ENCODE peak calls at places on chromosomes 13 and 19, in six cellular contexts. I, K, Y, Z, Q and F are unnamed samples.

GRCh38 chr19:6161271-6161850 is 25.9 kb downstream of the ACSBG2 start:
- DNase-seq in I (no peak), Q (no peak), Y (peak; percentile 9), K (no peak), Z (no peak), F (no peak)

GRCh38 chr13:32316030-32316344 is 679 bp downstream of the BRCA2 start:
- DNase-seq in I (no peak), Z (no peak), Q (no peak), Y (no peak), K (no peak), F (no peak)

GRCh38 chr13:109900723-109901122 is 114.3 kb upstream of the IRS2 start:
- DNase-seq in I (no peak), Y (no peak), Z (no peak), Q (no peak), K (no peak), F (no peak)

GRCh38 chr13:88937381-88937780 is 1266.2 kb downstream of the SLITRK5 start:
- DNase-seq in Z (no peak), Y (no peak), Q (no peak), K (no peak), I (no peak), F (no peak)

GRCh38 chr13:98877466-98877865 is 100.4 kb downstream of the DOCK9 start:
- DNase-seq in Y (no peak), I (no peak), Z (no peak), K (no peak), Q (no peak), F (no peak)

GRCh38 chr13:23707674-23708073 is 137.5 kb downstream of the TNFRSF19 start:
- DNase-seq in I (no peak), K (no peak), Z (no peak), Q (peak; percentile 30), Y (no peak), F (no peak)

GRCh38 chr19:52492201-52492960 is 35.1 kb upstream of the ZNF808 start:
- DNase-seq in Q (no peak), I (peak; percentile 2), Z (no peak), Y (no peak), K (peak; percentile 83), F (no peak)

GRCh38 chr13:33933810-33934209 is 115.9 kb downstream of the RFC3 start:
- DNase-seq in Q (no peak), K (no peak), I (no peak), Z (no peak), Y (no peak), F (no peak)

GRCh38 chr13:36062249-36062648 is 68.9 kb downstream of the DCLK1 start:
- DNase-seq in Q (no peak), Z (no peak), K (no peak), I (no peak), Y (no peak), F (no peak)

GRCh38 chr19:46617566-46618079 is 7.3 kb downstream of the PTGIR start:
- DNase-seq in Y (no peak), Q (no peak), K (no peak), I (no peak), Z (no peak), F (no peak)

GRCh38 chr19:56838930-56839664 is 1.4 kb downstream of the PEG3 start:
- DNase-seq in I (no peak), Q (no peak), K (no peak), Y (peak; percentile 32), Z (peak; percentile 94), F (no peak)

GRCh38 chr19:33868821-33869412 is 72.2 kb downstream of the KCTD15 start:
- DNase-seq in Z (no peak), I (no peak), K (peak; percentile 72), Q (no peak), Y (peak; percentile 50), F (no peak)

GRCh38 chr19:11813801-11814706 is at the start of gene ZNF440:
- DNase-seq in Q (no peak), I (peak; percentile 78), Y (peak; percentile 92), Z (peak; percentile 88), K (peak; percentile 96), F (peak; percentile 66)

GRCh38 chr13:27064252-27064995 is 107.2 kb downstream of the USP12 start:
- DNase-seq in Q (no peak), Y (no peak), I (no peak), K (no peak), Z (no peak), F (no peak)

GRCh38 chr13:35797946-35798345 is 321.5 kb upstream of the MAB21L1 start:
- DNase-seq in K (no peak), I (no peak), Z (no peak), Q (no peak), Y (no peak), F (no peak)

GRCh38 chr19:49927526-49928264 is 1.3 kb upstream of the ATF5 start:
- DNase-seq in K (no peak), Q (no peak), Y (no peak), I (no peak), Z (no peak), F (no peak)

GRCh38 chr19:14081797-14082674 is 3.5 kb downstream of the C19orf67 start:
- DNase-seq in K (no peak), Q (no peak), Y (peak; percentile 90), Z (no peak), I (no peak), F (peak; percentile 21)

GRCh38 chr19:46015080-46015960 is 7.5 kb downstream of the PGLYRP1 start:
- DNase-seq in Q (peak; percentile 83), Y (peak; percentile 58), I (peak; percentile 75), Z (no peak), K (no peak), F (peak; percentile 63)

GRCh38 chr13:40189885-40190655 is 476.4 kb downstream of the FOXO1 start:
- DNase-seq in Y (peak; percentile 11), K (no peak), Z (peak; percentile 76), I (no peak), Q (no peak), F (no peak)

GRCh38 chr19:3335431-3336350 is 30.7 kb upstream of the NFIC start:
- DNase-seq in I (no peak), Q (peak; percentile 28), Z (no peak), Y (no peak), K (no peak), F (no peak)

GRCh38 chr19:36041831-36042230 is 9.2 kb upstream of the CLIP3 start:
- DNase-seq in Z (no peak), Y (peak; percentile 20), K (no peak), I (no peak), Q (peak; percentile 42), F (no peak)

GRCh38 chr13:25752957-25753540 is 298.8 kb downstream of the SHISA2 start:
- DNase-seq in Q (peak; percentile 22), K (no peak), Y (peak; percentile 74), I (peak; percentile 24), Z (no peak), F (no peak)

GRCh38 chr19:33039108-33039599 is 25.5 kb downstream of the RHPN2 start:
- DNase-seq in Q (no peak), I (no peak), Z (no peak), K (no peak), Y (no peak), F (no peak)

GRCh38 chr19:4504297-4504701 is 14.0 kb downstream of the PLIN4 start:
- DNase-seq in Y (no peak), I (no peak), Z (peak; percentile 6), Q (no peak), K (no peak), F (no peak)

GRCh38 chr19:1231729-1232128 is 6.1 kb downstream of the CBARP start:
- DNase-seq in Z (no peak), Y (no peak), I (no peak), Q (no peak), K (no peak), F (no peak)

GRCh38 chr13:43304945-43305344 is 281.6 kb downstream of the DNAJC15 start:
- DNase-seq in Z (no peak), Y (no peak), Q (peak; percentile 1), I (no peak), K (no peak), F (no peak)

GRCh38 chr13:29369060-29369743 is 226.3 kb downstream of the SLC7A1 start:
- DNase-seq in Z (no peak), I (peak; percentile 6), K (no peak), Q (peak; percentile 35), Y (peak; percentile 25), F (no peak)

GRCh38 chr19:2290441-2291184 is 8.6 kb upstream of the PEAK3 start:
- DNase-seq in K (no peak), Y (peak; percentile 35), Q (no peak), Z (no peak), I (no peak), F (no peak)

GRCh38 chr19:1977116-1977515 is 36.1 kb downstream of the CSNK1G2 start:
- DNase-seq in I (no peak), Y (no peak), K (no peak), Z (no peak), Q (no peak), F (no peak)

GRCh38 chr19:38441660-38442348 is 8.3 kb downstream of the RYR1 start:
- DNase-seq in K (no peak), Q (no peak), Z (no peak), Y (no peak), I (no peak), F (no peak)

GRCh38 chr13:75715598-75716523 is 79.7 kb downstream of the LMO7 start:
- DNase-seq in Y (peak; percentile 53), I (no peak), Z (no peak), Q (no peak), K (no peak), F (no peak)

GRCh38 chr13:114119196-114119595 is 13.2 kb downstream of the RASA3 start:
- DNase-seq in Y (peak; percentile 30), K (peak; percentile 70), Q (peak; percentile 87), Z (no peak), I (no peak), F (no peak)